ENCODE peak calls at places on chromosome 17, in seven cellular contexts. Q is fibroblast of lung; N is CD8-positive, alpha-beta T cell; I is astrocyte of the cerebellum; G is astrocyte of the spinal cord; F is upper lobe of right lung; Z is HFF-Myc. S is an unnamed sample.

GRCh38 chr17:20174588-20175265 is 165.6 kb downstream of the SPECC1 start:
- DNase-seq in Q (peak; percentile 57), N (no peak), I (no peak), G (peak; percentile 79), F (no peak), Z (no peak), S (peak; percentile 33)

GRCh38 chr17:40015005-40015997 is at the start of gene CSF3:
- DNase-seq in Q (peak; percentile 41), N (no peak), I (no peak), G (no peak), F (peak; percentile 76), Z (no peak), S (peak; percentile 93)

GRCh38 chr17:1724869-1725641 is 551 bp downstream of the WDR81 start:
- DNase-seq in Q (no peak), N (no peak), I (no peak), G (no peak), F (peak; percentile 81), Z (no peak), S (no peak)

GRCh38 chr17:21046215-21046614 is 3.4 kb upstream of the USP22 start:
- DNase-seq in Q (no peak), N (no peak), I (no peak), G (no peak), F (no peak), Z (no peak), S (no peak)

GRCh38 chr17:19391432-19391831 is 4.4 kb upstream of the MFAP4 start:
- DNase-seq in Q (no peak), N (no peak), I (no peak), G (no peak), F (no peak), Z (no peak), S (no peak)

GRCh38 chr17:20092973-20093626 is 83.9 kb downstream of the SPECC1 start:
- DNase-seq in Q (no peak), N (no peak), I (no peak), G (no peak), F (no peak), Z (no peak), S (no peak)

GRCh38 chr17:48994548-48995331 is 2.4 kb upstream of the IGF2BP1 start:
- DNase-seq in Q (no peak), N (no peak), I (no peak), G (no peak), F (no peak), Z (no peak), S (no peak)

GRCh38 chr17:65430209-65430833 is 131.1 kb downstream of the AXIN2 start:
- DNase-seq in Q (no peak), N (no peak), I (no peak), G (no peak), F (no peak), Z (no peak), S (no peak)

GRCh38 chr17:9187828-9188227 is 166.5 kb downstream of the NTN1 start:
- DNase-seq in Q (no peak), N (no peak), I (no peak), G (no peak), F (no peak), Z (no peak), S (no peak)

GRCh38 chr17:17120294-17120693 is 78.0 kb downstream of the MPRIP start:
- DNase-seq in Q (no peak), N (no peak), I (no peak), G (no peak), F (no peak), Z (no peak), S (no peak)

GRCh38 chr17:15213381-15214087 is 51.6 kb downstream of the PMP22 start:
- DNase-seq in Q (peak; percentile 42), N (no peak), I (no peak), G (peak; percentile 4), F (no peak), Z (no peak), S (peak; percentile 24)

GRCh38 chr17:48954300-48954755 is 9.7 kb upstream of the SNF8 start:
- DNase-seq in Q (peak; percentile 76), N (no peak), I (no peak), G (peak; percentile 59), F (no peak), Z (no peak), S (peak; percentile 80)

GRCh38 chr17:38875477-38876080 is 5.7 kb downstream of the LASP1 start:
- DNase-seq in Q (no peak), N (no peak), I (no peak), G (no peak), F (no peak), Z (no peak), S (no peak)

GRCh38 chr17:77571562-77571981 is 386.9 kb upstream of the TNRC6C start:
- DNase-seq in Q (peak; percentile 35), N (no peak), I (no peak), G (no peak), F (peak; percentile 40), Z (no peak), S (peak; percentile 62)

GRCh38 chr17:76251478-76252039 is 11.3 kb upstream of the RNF157 start:
- DNase-seq in Q (no peak), N (no peak), I (no peak), G (no peak), F (no peak), Z (no peak), S (no peak)

GRCh38 chr17:32498362-32498761 is 11.6 kb downstream of the CDK5R1 start:
- DNase-seq in Q (no peak), N (no peak), I (no peak), G (no peak), F (peak; percentile 32), Z (no peak), S (no peak)

GRCh38 chr17:82933911-82934310 is 94.1 kb upstream of the ZNF750 start:
- DNase-seq in Q (no peak), N (no peak), I (no peak), G (no peak), F (peak; percentile 45), Z (no peak), S (no peak)

GRCh38 chr17:50689956-50690886 is 17.5 kb downstream of the ANKRD40 start:
- DNase-seq in Q (peak; percentile 49), N (no peak), I (no peak), G (peak; percentile 20), F (peak; percentile 55), Z (no peak), S (no peak)

GRCh38 chr17:6070280-6070894 is at the start of gene WSCD1:
- DNase-seq in Q (no peak), N (no peak), I (no peak), G (no peak), F (no peak), Z (no peak), S (no peak)

GRCh38 chr17:4485676-4486646 is 12.7 kb upstream of the SPNS2 start:
- DNase-seq in Q (no peak), N (no peak), I (no peak), G (no peak), F (no peak), Z (no peak), S (no peak)

GRCh38 chr17:73430165-73430680 is 118.4 kb upstream of the CDC42EP4 start:
- DNase-seq in Q (no peak), N (no peak), I (no peak), G (no peak), F (no peak), Z (no peak), S (no peak)

GRCh38 chr17:17077861-17078732 is 35.8 kb downstream of the MPRIP start:
- DNase-seq in Q (no peak), N (no peak), I (no peak), G (no peak), F (peak; percentile 46), Z (no peak), S (no peak)

GRCh38 chr17:35117984-35118383 is 1.7 kb downstream of the RAD51D start:
- DNase-seq in Q (peak; percentile 39), N (no peak), I (no peak), G (peak; percentile 32), F (no peak), Z (no peak), S (peak; percentile 67)
- TF ChIP-seq CTCF in Q (peak; percentile 37), N (peak; percentile 21), I (peak; percentile 24), G (peak; percentile 54), F (peak; percentile 8), Z (peak; percentile 26), S (peak; percentile 25)

GRCh38 chr17:7215136-7215638 is 4.4 kb downstream of the DLG4 start:
- DNase-seq in Q (no peak), N (no peak), I (no peak), G (no peak), F (no peak), Z (no peak), S (no peak)
- H3K4me3 ChIP-seq in Q (peak overlapping the region; percentile 78), N (peak overlapping the region; percentile 36), I (peak overlapping the region; percentile 53), G (peak overlapping the region; percentile 40), F (peak overlapping the region; percentile 66), Z (peak overlapping the region; percentile 63), S (peak overlapping the region; percentile 51)

DNA sequence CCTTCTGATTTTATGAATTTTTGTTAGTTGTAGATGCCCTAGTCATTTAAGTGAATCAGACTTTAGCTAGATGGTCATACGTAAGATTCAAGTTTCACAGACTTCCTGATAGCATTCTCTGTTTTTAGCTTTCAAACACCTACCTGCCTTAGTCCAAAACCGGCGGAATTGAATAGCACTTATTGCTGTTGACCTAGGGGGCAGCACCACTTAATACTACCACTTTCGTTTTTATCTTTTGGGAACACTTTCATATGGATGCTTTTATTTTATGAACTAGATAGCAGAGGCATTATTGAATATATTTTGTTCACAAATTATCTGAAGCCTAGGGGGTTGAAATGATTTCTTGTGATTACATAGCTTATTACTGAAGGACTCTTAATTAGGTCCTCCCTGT is 31.5 kb downstream of the TADA2A start:
- DNase-seq in Q (no peak), N (no peak), I (no peak), G (no peak), F (no peak), Z (no peak), S (no peak)
- TF ChIP-seq CTCF in Q (no peak), N (no peak), I (peak; percentile 13), G (peak; percentile 24), F (peak; percentile 13), Z (peak; percentile 30), S (no peak)

GRCh38 chr17:41635121-41636097 is 11.0 kb upstream of the KRT17 start:
- DNase-seq in Q (no peak), N (no peak), I (no peak), G (no peak), F (no peak), Z (no peak), S (no peak)

GRCh38 chr17:41633498-41634197 is 9.3 kb upstream of the KRT17 start:
- DNase-seq in Q (peak; percentile 17), N (no peak), I (no peak), G (no peak), F (no peak), Z (no peak), S (no peak)

GRCh38 chr17:41636652-41637051 is 12.3 kb upstream of the KRT17 start:
- DNase-seq in Q (no peak), N (no peak), I (no peak), G (no peak), F (no peak), Z (no peak), S (no peak)

GRCh38 chr17:41632482-41633105 is 8.2 kb upstream of the KRT17 start:
- DNase-seq in Q (no peak), N (no peak), I (no peak), G (no peak), F (no peak), Z (no peak), S (no peak)

DNA sequence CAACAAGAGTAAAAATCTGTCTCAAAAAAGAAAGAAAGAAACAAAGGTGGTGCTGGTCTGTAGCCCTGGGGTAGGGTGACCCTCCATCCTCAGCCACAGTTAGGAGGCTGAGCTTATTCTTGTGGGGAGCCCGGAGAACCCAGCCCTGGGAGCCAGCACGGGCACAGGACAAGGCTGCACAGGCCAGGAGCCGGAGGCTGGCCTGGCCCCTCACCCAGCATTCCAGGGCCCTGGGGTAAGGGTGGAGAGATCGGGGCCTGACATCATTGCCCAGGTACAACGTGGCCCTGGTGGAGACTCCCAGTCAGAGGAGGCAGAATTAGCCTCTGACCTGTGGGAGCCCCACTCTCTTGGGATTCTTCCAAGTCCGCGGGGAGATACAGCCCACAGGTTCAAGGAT is 10.3 kb upstream of the KRT17 start:
- DNase-seq in Q (no peak), N (no peak), I (no peak), G (no peak), F (no peak), Z (no peak), S (no peak)
- H3K4me3 ChIP-seq in Q (no peak overlapping the region), N (no peak overlapping the region), I (no peak overlapping the region), G (no peak overlapping the region), F (no peak overlapping the region), Z (no peak overlapping the region), S (no peak overlapping the region)

S was measured in cardiac fibroblast.